ENCODE peak calls at places on chromosomes 6 and 20, in five cellular contexts. M is activated CD4-positive, alpha-beta T cell treated with anti-CD3 and anti-CD28 coated beads, Interleukin-2, amount 50 U/mL, for 1 hour; N is AG08396; T is HFFc6; J is neural progenitor cell. V is an unnamed sample.

GRCh38 chr6:56366112-56366852 is 118.9 kb upstream of the COL21A1 start:
- DNase-seq in T (no peak), J (peak), N (no peak), M (no peak), V (no peak)

GRCh38 chr6:129671442-129672344 is 38.3 kb downstream of the ARHGAP18 start:
- DNase-seq in T (no peak), N (no peak), J (peak), M (peak), V (peak)

GRCh38 chr6:150514806-150515362 is 84.8 kb upstream of the PLEKHG1 start:
- DNase-seq in J (no peak), N (no peak), T (no peak), M (no peak), V (no peak)

GRCh38 chr6:72386324-72386723 is 235.5 kb upstream of the KCNQ5 start:
- DNase-seq in M (no peak), T (no peak), J (no peak), N (no peak), V (no peak)

GRCh38 chr6:1335367-1336037 is 23.6 kb downstream of the FOXQ1 start:
- DNase-seq in J (no peak), M (no peak), N (peak), T (peak), V (peak)

GRCh38 chr6:28543671-28544131 is 18.0 kb downstream of the GPX5 start:
- DNase-seq in M (peak), N (no peak), T (no peak), J (peak), V (no peak)

GRCh38 chr6:37657117-37657886 is 40.4 kb downstream of the MDGA1 start:
- DNase-seq in T (peak), J (no peak), M (no peak), N (no peak), V (peak)

GRCh38 chr6:83824388-83824801 is 28.8 kb upstream of the RIPPLY2 start:
- DNase-seq in N (no peak), M (no peak), T (no peak), J (no peak), V (no peak)

GRCh38 chr20:46408281-46408731 is 1.9 kb upstream of the ELMO2 start:
- DNase-seq in M (no peak), J (no peak), T (no peak), N (no peak), V (no peak)

GRCh38 chr6:8375916-8376315 is 59.4 kb downstream of the SLC35B3 start:
- DNase-seq in T (no peak), N (no peak), J (no peak), M (no peak), V (no peak)

GRCh38 chr20:37295595-37295994 is 6.1 kb downstream of the MANBAL start:
- DNase-seq in M (no peak), J (peak), N (no peak), T (no peak), V (no peak)

GRCh38 chr6:166179704-166180103 is 12.1 kb upstream of the TBXT start:
- DNase-seq in N (no peak), T (no peak), J (no peak), M (no peak), V (no peak)

GRCh38 chr6:104606361-104606760 is 253.4 kb downstream of the HACE1 start:
- DNase-seq in T (no peak), M (no peak), N (no peak), J (peak), V (no peak)

GRCh38 chr6:155275808-155276480 is 12.1 kb downstream of the CLDN20 start:
- DNase-seq in T (no peak), M (no peak), N (peak), J (no peak), V (no peak)

GRCh38 chr6:34531580-34532201 is 24.4 kb downstream of the SPDEF start:
- DNase-seq in N (no peak), T (no peak), J (peak), M (peak), V (no peak)

GRCh38 chr20:45589725-45590124 is 10.6 kb upstream of the WFDC8 start:
- DNase-seq in J (no peak), N (no peak), M (no peak), T (no peak), V (no peak)

GRCh38 chr6:4164456-4164855 is 29.1 kb upstream of the ECI2 start:
- DNase-seq in J (no peak), T (no peak), N (no peak), M (no peak), V (no peak)

GRCh38 chr6:7267521-7268091 is 45.4 kb downstream of the SSR1 start:
- DNase-seq in M (no peak), T (peak), J (no peak), N (peak), V (peak)

GRCh38 chr6:1916334-1916985 is 306.7 kb downstream of the FOXC1 start:
- DNase-seq in T (peak), J (no peak), M (no peak), N (peak), V (no peak)

GRCh38 chr6:155171109-155171746 is 92.6 kb upstream of the CLDN20 start:
- DNase-seq in J (no peak), T (peak), N (peak), M (peak), V (no peak)

GRCh38 chr6:166997768-166998255 is 1.4 kb upstream of the CEP43 start:
- DNase-seq in T (peak), M (peak), J (peak), N (peak), V (peak)

GRCh38 chr20:53402233-53403005 is 191.2 kb downstream of the ZNF217 start:
- DNase-seq in J (no peak), M (no peak), N (no peak), T (no peak), V (no peak)

GRCh38 chr6:72861935-72862432 is 240.1 kb downstream of the KCNQ5 start:
- DNase-seq in N (peak), T (peak), J (no peak), M (no peak), V (no peak)

GRCh38 chr6:31737315-31738047 is 1.2 kb upstream of the CLIC1 start:
- DNase-seq in N (no peak), J (peak), T (no peak), M (no peak), V (no peak)

GRCh38 chr20:57672164-57672563 is 37.7 kb downstream of the PMEPA1 start:
- DNase-seq in T (no peak), N (peak), M (no peak), J (peak), V (peak)

GRCh38 chr6:116206231-116206903 is 47.5 kb downstream of the TSPYL4 start:
- DNase-seq in M (no peak), N (no peak), T (peak), J (no peak), V (no peak)